ENCODE peak calls at places on chromosomes 2 and 18, in five cellular contexts. One of them, this sample, is unnamed.

GRCh38 chr2:170236639-170237037 is 58.7 kb downstream of the MYO3B start:
- DNase-seq in tibial artery: no peak
- DNase-seq in activated T-helper 1 cell treated with Interleukin-2 at 50 U/mL for 16 hours: no peak
- DNase-seq in midbrain: no peak
- DNase-seq in NCI-H774: no peak
- DNase-seq in this sample: no peak

GRCh38 chr2:132390076-132390475 is 26.5 kb upstream of the GPR39 start:
- DNase-seq in NCI-H774: no peak
- DNase-seq in tibial artery: no peak
- DNase-seq in midbrain: no peak
- DNase-seq in activated T-helper 1 cell treated with Interleukin-2 at 50 U/mL for 16 hours: no peak
- DNase-seq in this sample: no peak

GRCh38 chr2:60884795-60885194 is 3.4 kb downstream of the REL start:
- DNase-seq in activated T-helper 1 cell treated with Interleukin-2 at 50 U/mL for 16 hours: no peak
- DNase-seq in tibial artery: no peak
- DNase-seq in midbrain: no peak
- DNase-seq in NCI-H774: no peak
- DNase-seq in this sample: no peak

GRCh38 chr18:9335255-9336045 is 877 bp downstream of the TWSG1 start:
- DNase-seq in activated T-helper 1 cell treated with Interleukin-2 at 50 U/mL for 16 hours: no peak
- DNase-seq in NCI-H774: no peak
- DNase-seq in tibial artery: no peak
- DNase-seq in midbrain: no peak
- DNase-seq in this sample: no peak

GRCh38 chr2:20415511-20415918 is 31.4 kb upstream of the RHOB start:
- DNase-seq in midbrain: no peak
- DNase-seq in tibial artery: no peak
- DNase-seq in NCI-H774: no peak
- DNase-seq in activated T-helper 1 cell treated with Interleukin-2 at 50 U/mL for 16 hours: no peak
- DNase-seq in this sample: no peak

GRCh38 chr18:8167036-8167435 is 442.2 kb upstream of the RAB12 start:
- DNase-seq in activated T-helper 1 cell treated with Interleukin-2 at 50 U/mL for 16 hours: no peak
- DNase-seq in NCI-H774: no peak
- DNase-seq in tibial artery: no peak
- DNase-seq in midbrain: no peak
- DNase-seq in this sample: no peak

GRCh38 chr2:64325852-64326577 is 127.9 kb upstream of the LGALSL start:
- DNase-seq in tibial artery: no peak
- DNase-seq in NCI-H774: no peak
- DNase-seq in midbrain: no peak
- DNase-seq in activated T-helper 1 cell treated with Interleukin-2 at 50 U/mL for 16 hours: no peak
- DNase-seq in this sample: no peak

GRCh38 chr2:58569460-58570185 is 328.5 kb upstream of the FANCL start:
- DNase-seq in tibial artery: no peak
- DNase-seq in activated T-helper 1 cell treated with Interleukin-2 at 50 U/mL for 16 hours: no peak
- DNase-seq in NCI-H774: no peak
- DNase-seq in midbrain: no peak
- DNase-seq in this sample: no peak

GRCh38 chr2:48356701-48357322 is 173.1 kb upstream of the STON1 start:
- DNase-seq in activated T-helper 1 cell treated with Interleukin-2 at 50 U/mL for 16 hours: no peak
- DNase-seq in tibial artery: no peak
- DNase-seq in midbrain: no peak
- DNase-seq in NCI-H774: no peak
- DNase-seq in this sample: no peak

GRCh38 chr18:43515481-43515880 is 238.2 kb upstream of the SYT4 start:
- DNase-seq in tibial artery: no peak
- DNase-seq in NCI-H774: no peak
- DNase-seq in midbrain: no peak
- DNase-seq in activated T-helper 1 cell treated with Interleukin-2 at 50 U/mL for 16 hours: no peak
- DNase-seq in this sample: no peak

GRCh38 chr2:138277062-138277461 is 224.5 kb upstream of the SPOPL start:
- DNase-seq in midbrain: no peak
- DNase-seq in activated T-helper 1 cell treated with Interleukin-2 at 50 U/mL for 16 hours: no peak
- DNase-seq in NCI-H774: no peak
- DNase-seq in tibial artery: no peak
- DNase-seq in this sample: no peak

GRCh38 chr2:84435331-84436081 is 23.6 kb downstream of the SUCLG1 start:
- DNase-seq in NCI-H774: no peak
- DNase-seq in activated T-helper 1 cell treated with Interleukin-2 at 50 U/mL for 16 hours: no peak
- DNase-seq in midbrain: peak
- DNase-seq in tibial artery: no peak
- DNase-seq in this sample: no peak

GRCh38 chr2:216066255-216066654 is 15.4 kb downstream of the PECR start:
- DNase-seq in tibial artery: no peak
- DNase-seq in midbrain: no peak
- DNase-seq in activated T-helper 1 cell treated with Interleukin-2 at 50 U/mL for 16 hours: no peak
- DNase-seq in NCI-H774: no peak
- DNase-seq in this sample: no peak

GRCh38 chr2:108074150-108074549 is 87.8 kb downstream of the SLC5A7 start:
- DNase-seq in tibial artery: no peak
- DNase-seq in activated T-helper 1 cell treated with Interleukin-2 at 50 U/mL for 16 hours: no peak
- DNase-seq in NCI-H774: no peak
- DNase-seq in midbrain: no peak
- DNase-seq in this sample: no peak

GRCh38 chr2:230054079-230054478 is 14.6 kb downstream of the SLC16A14 start:
- DNase-seq in activated T-helper 1 cell treated with Interleukin-2 at 50 U/mL for 16 hours: no peak
- DNase-seq in midbrain: no peak
- DNase-seq in tibial artery: no peak
- DNase-seq in NCI-H774: no peak
- DNase-seq in this sample: no peak

GRCh38 chr2:176455865-176456291 is 186.6 kb downstream of the MTX2 start:
- DNase-seq in midbrain: no peak
- DNase-seq in tibial artery: no peak
- DNase-seq in activated T-helper 1 cell treated with Interleukin-2 at 50 U/mL for 16 hours: no peak
- DNase-seq in NCI-H774: no peak
- DNase-seq in this sample: peak

GRCh38 chr2:70123051-70123828 is 36.0 kb downstream of the PCBP1 start:
- DNase-seq in activated T-helper 1 cell treated with Interleukin-2 at 50 U/mL for 16 hours: no peak
- DNase-seq in NCI-H774: no peak
- DNase-seq in midbrain: no peak
- DNase-seq in tibial artery: peak
- DNase-seq in this sample: peak

GRCh38 chr2:19238440-19238839 is 120.0 kb downstream of the OSR1 start:
- DNase-seq in activated T-helper 1 cell treated with Interleukin-2 at 50 U/mL for 16 hours: no peak
- DNase-seq in NCI-H774: no peak
- DNase-seq in tibial artery: no peak
- DNase-seq in midbrain: no peak
- DNase-seq in this sample: no peak

GRCh38 chr2:160308915-160309314 is 108.8 kb upstream of the ITGB6 start:
- DNase-seq in NCI-H774: no peak
- DNase-seq in tibial artery: no peak
- DNase-seq in activated T-helper 1 cell treated with Interleukin-2 at 50 U/mL for 16 hours: no peak
- DNase-seq in midbrain: no peak
- DNase-seq in this sample: no peak

This sample was measured in NCI-H510A.